ENCODE peak calls at places on chromosomes 4 and X, in five cellular contexts. One of them, this sample, is unnamed. For H3K4me1, the result is how much of the 10 kb centered on the place peaks cover.

GRCh38 chr4:165328101-165328425 is 594 bp downstream of the MSMO1 start:
- DNase-seq in PC-3: no peak
- DNase-seq in heart left ventricle: no peak
- DNase-seq in H9: no peak
- DNase-seq in body of pancreas: no peak
- DNase-seq in this sample: no peak

GRCh38 chr4:88965053-88965452 is 91.9 kb downstream of the FAM13A start:
- DNase-seq in heart left ventricle: no peak
- DNase-seq in PC-3: no peak
- DNase-seq in H9: no peak
- DNase-seq in body of pancreas: no peak
- DNase-seq in this sample: no peak

GRCh38 chr4:72209600-72209999 is 177.8 kb downstream of the NPFFR2 start:
- DNase-seq in heart left ventricle: no peak
- DNase-seq in PC-3: peak
- DNase-seq in body of pancreas: no peak
- DNase-seq in H9: no peak
- DNase-seq in this sample: no peak

GRCh38 chrX:151004085-151004484 is 20.9 kb downstream of the HMGB3 start:
- DNase-seq in heart left ventricle: no peak
- DNase-seq in H9: no peak
- DNase-seq in PC-3: no peak
- DNase-seq in body of pancreas: no peak
- DNase-seq in this sample: no peak

GRCh38 chrX:18377802-18378201 is 23.3 kb upstream of the SCML2 start:
- DNase-seq in PC-3: peak
- DNase-seq in body of pancreas: peak
- DNase-seq in H9: peak
- DNase-seq in heart left ventricle: no peak
- DNase-seq in this sample: no peak

GRCh38 chr4:89277412-89277811 is 30.2 kb downstream of the GPRIN3 start:
- DNase-seq in body of pancreas: no peak
- DNase-seq in H9: no peak
- DNase-seq in PC-3: no peak
- DNase-seq in heart left ventricle: no peak
- DNase-seq in this sample: no peak

GRCh38 chr4:71266090-71266794 is 72.6 kb upstream of the SLC4A4 start:
- DNase-seq in body of pancreas: no peak
- DNase-seq in PC-3: peak
- DNase-seq in H9: no peak
- DNase-seq in heart left ventricle: no peak
- DNase-seq in this sample: no peak

GRCh38 chr4:2163311-2163821 is 78.6 kb downstream of the HAUS3 start:
- DNase-seq in PC-3: no peak
- DNase-seq in body of pancreas: no peak
- DNase-seq in heart left ventricle: no peak
- DNase-seq in H9: no peak
- DNase-seq in this sample: no peak

GRCh38 chr4:113504422-113504821 is 257.1 kb downstream of the CAMK2D start:
- DNase-seq in H9: no peak
- DNase-seq in body of pancreas: no peak
- DNase-seq in PC-3: no peak
- DNase-seq in heart left ventricle: no peak
- DNase-seq in this sample: no peak

DNA sequence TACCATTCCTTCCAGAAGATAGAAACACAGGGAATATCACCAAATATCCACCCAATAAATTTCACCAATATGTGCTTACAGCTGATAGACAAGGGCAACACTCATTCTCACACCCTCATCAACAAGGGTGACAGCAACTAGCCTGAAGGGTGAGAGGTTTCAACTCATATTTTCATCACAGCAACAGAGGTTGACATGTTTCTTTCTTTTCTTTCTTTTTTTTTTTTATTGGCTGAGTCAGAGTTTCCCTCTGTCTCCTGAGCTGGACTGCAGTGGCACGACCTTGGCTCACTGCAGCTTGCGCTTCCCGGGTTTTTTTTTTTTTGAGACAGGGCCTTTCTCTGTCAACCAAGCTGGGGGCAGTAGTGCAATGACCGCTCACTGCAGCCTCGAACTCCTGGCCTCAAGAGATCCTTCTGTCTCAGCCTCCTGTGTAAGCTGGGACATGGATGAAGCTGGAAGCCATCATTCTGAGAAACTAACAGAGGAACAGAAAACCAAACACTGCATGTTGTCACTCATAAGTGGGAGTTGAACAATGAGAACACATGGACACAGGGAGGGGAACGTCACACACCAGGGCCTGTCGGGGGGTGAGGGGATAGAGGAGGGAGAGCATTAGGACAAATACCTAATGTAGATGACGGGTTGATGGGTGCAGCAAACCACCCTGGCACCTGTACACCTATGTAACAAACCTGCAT is 27.5 kb upstream of the ASMTL start:
- DNase-seq in heart left ventricle: no peak
- DNase-seq in H9: no peak
- DNase-seq in body of pancreas: no peak
- DNase-seq in PC-3: peak
- DNase-seq in this sample: no peak
- H3K27ac ChIP-seq in heart left ventricle: no peak
- H3K27ac ChIP-seq in H9: no peak
- H3K27ac ChIP-seq in body of pancreas: no peak
- H3K27ac ChIP-seq in PC-3: no peak
- H3K27ac ChIP-seq in this sample: no peak

GRCh38 chrX:13933352-13933751 is 96.3 kb downstream of the GEMIN8 start:
- DNase-seq in body of pancreas: no peak
- DNase-seq in PC-3: peak
- DNase-seq in heart left ventricle: no peak
- DNase-seq in H9: no peak
- DNase-seq in this sample: no peak
- H3K4me1 ChIP-seq in body of pancreas: under half
- H3K4me1 ChIP-seq in PC-3: under half
- H3K4me1 ChIP-seq in heart left ventricle: under half
- H3K4me1 ChIP-seq in H9: under half
- H3K4me1 ChIP-seq in this sample: under half

GRCh38 chr4:98641906-98642668 is 16.3 kb downstream of the TSPAN5 start:
- DNase-seq in H9: no peak
- DNase-seq in heart left ventricle: no peak
- DNase-seq in PC-3: no peak
- DNase-seq in body of pancreas: no peak
- DNase-seq in this sample: no peak

GRCh38 chr4:98641393-98641792 is 17.0 kb downstream of the TSPAN5 start:
- DNase-seq in heart left ventricle: no peak
- DNase-seq in body of pancreas: no peak
- DNase-seq in PC-3: no peak
- DNase-seq in H9: no peak
- DNase-seq in this sample: no peak

GRCh38 chr4:98638661-98639060 is 19.8 kb downstream of the TSPAN5 start:
- DNase-seq in heart left ventricle: no peak
- DNase-seq in PC-3: no peak
- DNase-seq in body of pancreas: no peak
- DNase-seq in H9: no peak
- DNase-seq in this sample: no peak

GRCh38 chr4:98639523-98639922 is 18.9 kb downstream of the TSPAN5 start:
- DNase-seq in body of pancreas: no peak
- DNase-seq in PC-3: no peak
- DNase-seq in H9: no peak
- DNase-seq in heart left ventricle: no peak
- DNase-seq in this sample: no peak

GRCh38 chr4:98639108-98639507 is 19.3 kb downstream of the TSPAN5 start:
- DNase-seq in body of pancreas: no peak
- DNase-seq in H9: no peak
- DNase-seq in PC-3: no peak
- DNase-seq in heart left ventricle: no peak
- DNase-seq in this sample: no peak
- H3K27ac ChIP-seq in body of pancreas: no peak
- H3K27ac ChIP-seq in H9: no peak
- H3K27ac ChIP-seq in PC-3: no peak
- H3K27ac ChIP-seq in heart left ventricle: no peak
- H3K27ac ChIP-seq in this sample: no peak

DNA sequence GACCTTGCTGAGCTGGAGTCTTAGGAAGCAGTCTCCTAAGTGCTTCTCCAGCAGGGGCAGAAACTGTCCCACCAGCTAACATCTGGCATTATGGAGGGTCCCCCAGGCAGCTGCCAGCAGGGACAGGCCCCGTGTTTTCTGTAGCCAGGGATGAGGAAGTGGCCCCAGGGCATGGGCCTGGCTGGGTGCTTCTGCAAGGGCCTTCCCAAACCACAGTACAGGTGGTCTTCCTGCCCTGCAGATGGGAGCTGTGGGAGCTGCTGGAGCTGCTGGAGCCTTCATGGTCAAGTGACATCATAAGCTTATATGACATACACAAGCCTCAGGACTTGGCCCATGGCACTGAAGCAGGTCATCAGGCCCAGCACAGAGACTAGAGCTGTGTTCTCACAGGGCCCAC is 5.0 kb upstream of the MSANTD1 start:
- DNase-seq in body of pancreas: no peak
- DNase-seq in PC-3: no peak
- DNase-seq in heart left ventricle: no peak
- DNase-seq in H9: no peak
- DNase-seq in this sample: no peak
- H3K4me1 ChIP-seq in body of pancreas: under half
- H3K4me1 ChIP-seq in PC-3: under half
- H3K4me1 ChIP-seq in heart left ventricle: under half
- H3K4me1 ChIP-seq in H9: under half
- H3K4me1 ChIP-seq in this sample: under half

GRCh38 chr4:34183916-34184315 is 2060.4 kb downstream of the ARAP2 start:
- DNase-seq in H9: no peak
- DNase-seq in body of pancreas: no peak
- DNase-seq in heart left ventricle: no peak
- DNase-seq in PC-3: peak
- DNase-seq in this sample: no peak

GRCh38 chr4:34181891-34182290 is 2062.4 kb downstream of the ARAP2 start:
- DNase-seq in heart left ventricle: no peak
- DNase-seq in H9: no peak
- DNase-seq in body of pancreas: no peak
- DNase-seq in PC-3: peak
- DNase-seq in this sample: no peak

GRCh38 chr4:34178476-34178875 is 2065.8 kb downstream of the ARAP2 start:
- DNase-seq in body of pancreas: no peak
- DNase-seq in heart left ventricle: no peak
- DNase-seq in PC-3: no peak
- DNase-seq in H9: no peak
- DNase-seq in this sample: no peak

GRCh38 chr4:34182346-34182745 is 2062.0 kb downstream of the ARAP2 start:
- DNase-seq in heart left ventricle: peak
- DNase-seq in body of pancreas: no peak
- DNase-seq in PC-3: no peak
- DNase-seq in H9: no peak
- DNase-seq in this sample: no peak

DNA sequence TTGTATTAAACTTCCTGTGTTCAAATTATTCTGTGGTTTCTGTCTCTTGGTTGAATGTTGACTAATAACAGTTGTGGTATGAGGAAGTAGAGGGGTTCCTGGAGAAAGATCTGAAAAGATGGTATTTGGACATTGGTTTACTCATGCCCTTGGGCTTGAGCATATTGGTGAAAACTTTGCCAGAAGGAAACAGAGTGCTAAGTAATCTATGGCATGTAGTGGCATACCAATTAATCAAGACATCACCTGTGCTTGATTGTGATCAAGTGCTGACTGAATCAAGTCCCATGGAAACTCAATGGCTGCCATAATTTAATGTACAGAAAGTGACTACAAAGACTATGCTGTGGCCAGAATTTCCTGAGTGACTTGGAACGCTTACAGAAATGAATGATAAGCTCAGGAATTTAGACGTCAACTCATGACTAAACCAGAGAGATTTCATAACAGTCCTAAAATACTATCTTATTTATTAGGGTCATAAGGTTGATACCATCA is 2063.0 kb downstream of the ARAP2 start:
- DNase-seq in heart left ventricle: no peak
- DNase-seq in PC-3: peak
- DNase-seq in body of pancreas: no peak
- DNase-seq in H9: no peak
- DNase-seq in this sample: no peak
- H3K27ac ChIP-seq in heart left ventricle: no peak
- H3K27ac ChIP-seq in PC-3: peak
- H3K27ac ChIP-seq in body of pancreas: no peak
- H3K27ac ChIP-seq in H9: no peak
- H3K27ac ChIP-seq in this sample: no peak

GRCh38 chr4:121599049-121599448 is 97.7 kb downstream of the ANXA5 start:
- DNase-seq in H9: no peak
- DNase-seq in body of pancreas: no peak
- DNase-seq in PC-3: no peak
- DNase-seq in heart left ventricle: no peak
- DNase-seq in this sample: no peak

GRCh38 chr4:121593760-121594159 is 103.0 kb downstream of the ANXA5 start:
- DNase-seq in heart left ventricle: no peak
- DNase-seq in H9: no peak
- DNase-seq in body of pancreas: no peak
- DNase-seq in PC-3: no peak
- DNase-seq in this sample: no peak

GRCh38 chr4:121594796-121595526 is 101.8 kb downstream of the ANXA5 start:
- DNase-seq in body of pancreas: peak
- DNase-seq in H9: no peak
- DNase-seq in heart left ventricle: peak
- DNase-seq in PC-3: peak
- DNase-seq in this sample: peak

DNA sequence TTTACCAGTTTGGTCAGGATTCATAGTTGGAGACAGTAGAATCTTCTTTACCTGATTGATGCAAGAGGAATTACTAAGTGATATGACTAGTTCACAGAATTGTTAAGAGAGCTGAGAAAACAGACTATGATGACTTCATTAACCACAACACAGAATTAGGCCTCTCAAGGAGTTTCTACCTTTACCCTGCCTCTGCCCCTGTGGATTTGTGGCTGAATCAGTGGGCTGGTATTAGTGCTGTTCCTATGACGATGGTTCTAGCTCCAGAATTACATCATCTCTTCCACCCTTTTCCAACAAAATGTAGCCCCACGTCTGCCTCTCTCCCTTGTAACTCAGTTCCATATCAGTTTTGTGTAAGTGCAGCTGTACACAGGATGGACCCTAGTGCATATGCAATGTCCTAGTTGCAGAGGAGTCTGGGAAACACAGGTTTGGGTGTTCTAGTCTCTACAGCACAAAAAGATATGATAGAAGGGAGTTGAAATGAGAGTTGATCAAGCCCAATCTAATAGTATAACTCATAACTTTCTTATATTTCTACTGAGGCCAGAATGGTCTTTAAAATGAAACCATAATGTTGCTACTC is 99.3 kb downstream of the ANXA5 start:
- DNase-seq in H9: no peak
- DNase-seq in PC-3: peak
- DNase-seq in heart left ventricle: no peak
- DNase-seq in body of pancreas: no peak
- DNase-seq in this sample: no peak
- H3K4me1 ChIP-seq in H9: under half
- H3K4me1 ChIP-seq in PC-3: under half
- H3K4me1 ChIP-seq in heart left ventricle: under half
- H3K4me1 ChIP-seq in body of pancreas: under half
- H3K4me1 ChIP-seq in this sample: under half

GRCh38 chrX:153597351-153597750 is 1.6 kb downstream of the CCNQ start:
- DNase-seq in body of pancreas: no peak
- DNase-seq in H9: no peak
- DNase-seq in PC-3: no peak
- DNase-seq in heart left ventricle: no peak
- DNase-seq in this sample: no peak
- H3K27ac ChIP-seq in body of pancreas: no peak
- H3K27ac ChIP-seq in H9: no peak
- H3K27ac ChIP-seq in PC-3: no peak
- H3K27ac ChIP-seq in heart left ventricle: no peak
- H3K27ac ChIP-seq in this sample: no peak